ENCODE peak calls at places on chromosome 3, in four cellular contexts. S, L, N and Y are unnamed samples. For H3K36me3 and H3K4me1, the result is how much of the 10 kb centered on the place peaks cover.

GRCh38 chr3:147431746-147432145 is 22.6 kb downstream of the ZIC1 start:
- DNase-seq in S (no peak), L (no peak), N (no peak), Y (no peak)

GRCh38 chr3:132464066-132464465 is 46.8 kb downstream of the DNAJC13 start:
- DNase-seq in S (no peak), N (no peak), L (no peak), Y (no peak)

GRCh38 chr3:149151843-149152242 is 22.4 kb downstream of the HPS3 start:
- DNase-seq in L (peak), N (peak), S (no peak), Y (no peak)

GRCh38 chr3:13706886-13707285 is 158.0 kb downstream of the FBLN2 start:
- DNase-seq in N (no peak), S (no peak), L (no peak), Y (no peak)

GRCh38 chr3:187519428-187519890 is 150.7 kb downstream of the SST start:
- DNase-seq in L (no peak), S (no peak), N (no peak), Y (no peak)

GRCh38 chr3:141243295-141243707 is 11.7 kb downstream of the PXYLP1 start:
- DNase-seq in S (no peak), N (no peak), L (no peak), Y (no peak)

GRCh38 chr3:173622156-173622555 is 224.6 kb downstream of the NLGN1 start:
- DNase-seq in S (no peak), L (no peak), N (no peak), Y (no peak)

GRCh38 chr3:129063841-129064482 is 3.4 kb downstream of the GP9 start:
- DNase-seq in N (no peak), S (no peak), L (no peak), Y (no peak)

GRCh38 chr3:168459229-168459784 is 363.6 kb upstream of the GOLIM4 start:
- DNase-seq in N (no peak), S (no peak), L (no peak), Y (no peak)

GRCh38 chr3:180996415-180996932 is 6.9 kb upstream of the DNAJC19 start:
- DNase-seq in N (no peak), L (no peak), S (no peak), Y (no peak)

GRCh38 chr3:44974406-44974805 is 1.6 kb downstream of the ZDHHC3 start:
- DNase-seq in S (no peak), N (no peak), L (no peak), Y (no peak)

GRCh38 chr3:72997421-72997961 is 880 bp downstream of the PPP4R2 start:
- DNase-seq in N (peak), L (peak), S (no peak), Y (peak)

GRCh38 chr3:117473981-117474563 is 764.5 kb downstream of the TUSC7 start:
- DNase-seq in N (no peak), S (no peak), L (no peak), Y (no peak)

GRCh38 chr3:154684021-154684420 is 254.0 kb upstream of the GPR149 start:
- DNase-seq in S (no peak), N (no peak), L (peak), Y (no peak)

GRCh38 chr3:126678691-126679317 is 23.9 kb upstream of the TXNRD3 start:
- DNase-seq in S (peak), N (no peak), L (peak), Y (no peak)

GRCh38 chr3:178439504-178439903 is 96.7 kb upstream of the KCNMB2 start:
- DNase-seq in N (peak), L (peak), S (no peak), Y (no peak)

GRCh38 chr3:184598220-184598927 is 36.8 kb downstream of the EPHB3 start:
- DNase-seq in L (no peak), N (no peak), S (no peak), Y (no peak)

GRCh38 chr3:173652093-173652492 is 254.5 kb downstream of the NLGN1 start:
- DNase-seq in L (no peak), S (no peak), N (peak), Y (no peak)

GRCh38 chr3:52245322-52246263 is at the start of gene PPM1M:
- DNase-seq in S (no peak), L (peak), N (peak), Y (no peak)

GRCh38 chr3:105359098-105359762 is 7.5 kb upstream of the ALCAM start:
- DNase-seq in L (no peak), N (peak), S (no peak), Y (no peak)

GRCh38 chr3:125353128-125353527 is 22.0 kb downstream of the ZNF148 start:
- DNase-seq in S (no peak), L (no peak), N (no peak), Y (no peak)
- H3K36me3 ChIP-seq in S (under half), L (under half), N (under half), Y (under half)

DNA sequence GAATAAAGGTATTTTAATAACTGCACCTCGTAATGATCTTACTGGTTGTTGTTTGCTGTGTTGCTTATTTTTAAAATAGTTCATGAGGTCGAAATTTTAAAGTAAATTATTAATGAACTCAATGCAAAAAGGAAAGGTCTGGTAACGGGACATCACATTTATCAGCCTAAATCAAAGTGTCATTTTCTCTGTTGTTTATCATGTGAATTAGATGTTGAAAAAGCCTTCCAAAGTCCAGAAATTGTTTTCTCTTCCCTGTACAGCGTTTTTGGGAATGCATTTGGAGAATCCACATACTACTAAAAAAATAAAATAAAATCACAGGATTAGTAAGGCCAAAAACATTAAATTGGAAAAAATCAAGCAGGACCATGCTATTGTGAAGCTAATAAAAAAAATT is 339.2 kb upstream of the NECTIN3 start:
- DNase-seq in N (no peak), S (no peak), L (no peak), Y (no peak)
- H3K4me1 ChIP-seq in N (under half), S (under half), L (under half), Y (under half)

GRCh38 chr3:16313955-16314645 is 49.1 kb downstream of the OXNAD1 start:
- DNase-seq in S (no peak), L (no peak), N (no peak), Y (no peak)
- H3K36me3 ChIP-seq in S (under half), L (under half), N (half or more), Y (under half)

GRCh38 chr3:45992133-45992729 is 3.4 kb downstream of the FYCO1 start:
- DNase-seq in L (no peak), S (no peak), N (no peak), Y (no peak)

GRCh38 chr3:45993421-45994027 is 2.1 kb downstream of the FYCO1 start:
- DNase-seq in L (no peak), N (no peak), S (no peak), Y (no peak)

GRCh38 chr3:45994661-45995369 is 809 bp downstream of the FYCO1 start:
- DNase-seq in N (no peak), L (peak), S (no peak), Y (no peak)

GRCh38 chr3:45991341-45991740 is 4.3 kb downstream of the FYCO1 start:
- DNase-seq in L (no peak), S (no peak), N (no peak), Y (no peak)

DNA sequence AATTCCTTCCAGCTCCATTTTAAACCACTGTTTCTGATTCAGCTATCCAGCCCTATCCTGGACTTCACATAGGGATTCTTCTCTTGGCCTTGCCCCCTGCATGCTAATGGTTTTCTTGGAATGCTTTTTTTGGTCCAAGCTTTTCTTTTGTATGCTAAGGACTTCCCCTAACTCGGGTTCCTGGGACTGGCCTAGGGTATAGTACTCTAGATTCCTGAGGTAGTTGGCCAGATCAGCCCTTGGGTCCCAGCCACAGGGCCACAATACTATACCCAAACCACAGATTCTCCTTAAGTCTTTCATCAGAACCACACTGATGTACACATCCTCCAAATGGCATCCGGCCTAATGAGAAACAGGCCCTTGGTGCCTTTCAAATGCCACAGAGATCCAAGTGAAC is 2.8 kb downstream of the FYCO1 start:
- DNase-seq in S (no peak), L (no peak), N (peak), Y (no peak)
- H3K4me1 ChIP-seq in S (under half), L (under half), N (under half), Y (under half)

DNA sequence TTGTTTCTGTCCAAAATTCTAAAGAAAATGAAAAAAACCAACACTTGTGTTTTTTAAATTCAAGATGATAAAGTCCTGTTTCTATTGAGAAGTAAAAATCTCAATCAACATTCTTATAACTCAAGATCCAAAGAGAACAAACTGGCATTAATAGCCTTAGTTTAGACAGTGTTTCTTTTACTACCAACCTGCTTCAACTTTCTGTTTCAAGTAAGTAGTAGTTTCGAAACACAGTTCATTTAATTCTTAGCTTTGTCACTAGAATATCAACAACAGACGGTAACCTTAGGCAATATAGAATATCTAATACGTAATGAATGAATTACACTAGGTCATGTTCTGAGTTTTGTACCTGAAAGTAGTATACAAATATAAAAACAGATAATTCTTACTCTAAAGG is 23.7 kb downstream of the CIP2A start:
- DNase-seq in N (no peak), S (no peak), L (no peak), Y (no peak)
- H3K36me3 ChIP-seq in N (under half), S (under half), L (half or more), Y (under half)

DNA sequence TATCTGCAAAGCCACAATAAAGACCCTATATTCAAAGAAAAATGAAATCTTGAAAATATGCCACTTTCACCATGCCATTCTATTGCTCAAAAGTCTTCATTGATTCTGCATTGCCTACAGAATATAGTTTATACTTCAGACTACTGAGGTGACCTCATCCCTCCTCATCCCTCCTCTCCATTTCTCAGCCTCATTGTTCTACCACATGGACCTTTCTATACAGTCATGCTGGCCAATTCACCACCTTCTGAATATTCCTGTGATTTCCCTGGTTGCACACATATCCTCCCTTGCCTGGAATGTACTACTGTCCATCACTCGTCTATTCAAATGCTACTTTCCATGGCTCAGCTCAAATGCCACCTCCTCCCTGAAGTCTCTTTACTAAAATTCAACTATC is 3.5 kb upstream of the COL8A1 start:
- DNase-seq in S (no peak), N (no peak), L (no peak), Y (no peak)
- H3K4me1 ChIP-seq in S (under half), N (half or more), L (under half), Y (under half)